ENCODE peak calls at places on chromosomes 12 and 14, in five cellular contexts. R is tibial nerve, J is H1, N is cardiac muscle cell, Q is psoas muscle. H is an unnamed sample.

GRCh38 chr14:57988445-57988844 is 122.6 kb upstream of the SLC35F4 start:
- DNase-seq in J (no peak), N (no peak), Q (no peak), R (no peak), H (no peak)

GRCh38 chr14:89221109-89221508 is 195.9 kb downstream of the FOXN3 start:
- DNase-seq in R (no peak), N (no peak), J (no peak), Q (no peak), H (no peak)

GRCh38 chr12:93626160-93626559 is 51.0 kb upstream of the CRADD start:
- DNase-seq in N (no peak), Q (no peak), J (no peak), R (no peak), H (no peak)

GRCh38 chr12:110266980-110267620 is 13.9 kb upstream of the ATP2A2 start:
- DNase-seq in R (no peak), J (no peak), Q (no peak), N (peak; percentile 64), H (no peak)

GRCh38 chr12:14554281-14555008 is 13.2 kb downstream of the PLBD1 start:
- DNase-seq in R (peak; percentile 59), Q (peak; percentile 94), J (no peak), N (peak; percentile 92), H (no peak)

GRCh38 chr14:104364830-104365229 is 214.7 kb upstream of the C14orf180 start:
- DNase-seq in J (no peak), R (no peak), N (no peak), Q (no peak), H (no peak)

GRCh38 chr14:31802838-31803237 is 241.6 kb downstream of the NUBPL start:
- DNase-seq in Q (no peak), R (no peak), N (no peak), J (no peak), H (no peak)

GRCh38 chr12:30725739-30726138 is 29.0 kb downstream of the CAPRIN2 start:
- DNase-seq in N (no peak), R (no peak), Q (no peak), J (no peak), H (no peak)

GRCh38 chr12:88111074-88111652 is 30.7 kb downstream of the CEP290 start:
- DNase-seq in N (peak; percentile 20), R (no peak), Q (no peak), J (no peak), H (no peak)

GRCh38 chr12:27530157-27530922 is 6.3 kb downstream of the PPFIBP1 start:
- DNase-seq in J (no peak), Q (no peak), N (no peak), R (no peak), H (no peak)

GRCh38 chr12:45725631-45726593 is 3.6 kb upstream of the ARID2 start:
- DNase-seq in R (no peak), Q (no peak), N (peak; percentile 45), J (no peak), H (no peak)

GRCh38 chr12:7092229-7092985 is at the start of gene C1R:
- DNase-seq in R (peak; percentile 77), J (no peak), Q (peak; percentile 89), N (peak; percentile 58), H (peak; percentile 70)

GRCh38 chr14:57657487-57657886 is 163.8 kb upstream of the CCDC198 start:
- DNase-seq in J (no peak), R (no peak), N (no peak), Q (no peak), H (no peak)

GRCh38 chr14:63725786-63726185 is 2.1 kb downstream of the SGPP1 start:
- DNase-seq in R (no peak), Q (no peak), J (no peak), N (no peak), H (no peak)

GRCh38 chr12:129190827-129191226 is 337.5 kb downstream of the GLT1D1 start:
- DNase-seq in R (no peak), N (peak; percentile 12), Q (no peak), J (peak; percentile 38), H (no peak)

GRCh38 chr12:21814814-21815213 is 40.3 kb upstream of the KCNJ8 start:
- DNase-seq in J (no peak), R (no peak), N (no peak), Q (no peak), H (no peak)

GRCh38 chr14:89660183-89660582 is 243.2 kb upstream of the FOXN3 start:
- DNase-seq in R (no peak), Q (no peak), J (no peak), N (peak; percentile 39), H (no peak)

GRCh38 chr14:32468955-32469354 is 139.9 kb downstream of the AKAP6 start:
- DNase-seq in J (no peak), N (no peak), R (no peak), Q (no peak), H (no peak)

GRCh38 chr14:66918527-66918926 is 270.7 kb upstream of the GARIN2 start:
- DNase-seq in J (no peak), N (no peak), R (no peak), Q (no peak), H (no peak)

GRCh38 chr12:96236221-96236822 is 42.1 kb downstream of the ELK3 start:
- DNase-seq in J (no peak), N (no peak), Q (peak; percentile 73), R (no peak), H (no peak)

GRCh38 chr12:57092529-57092862 is 3.6 kb downstream of the NAB2 start:
- DNase-seq in N (no peak), Q (no peak), J (no peak), R (no peak), H (no peak)

GRCh38 chr14:49849213-49849847 is 3.3 kb downstream of the NEMF start:
- DNase-seq in N (no peak), J (no peak), Q (no peak), R (no peak), H (no peak)

DNA sequence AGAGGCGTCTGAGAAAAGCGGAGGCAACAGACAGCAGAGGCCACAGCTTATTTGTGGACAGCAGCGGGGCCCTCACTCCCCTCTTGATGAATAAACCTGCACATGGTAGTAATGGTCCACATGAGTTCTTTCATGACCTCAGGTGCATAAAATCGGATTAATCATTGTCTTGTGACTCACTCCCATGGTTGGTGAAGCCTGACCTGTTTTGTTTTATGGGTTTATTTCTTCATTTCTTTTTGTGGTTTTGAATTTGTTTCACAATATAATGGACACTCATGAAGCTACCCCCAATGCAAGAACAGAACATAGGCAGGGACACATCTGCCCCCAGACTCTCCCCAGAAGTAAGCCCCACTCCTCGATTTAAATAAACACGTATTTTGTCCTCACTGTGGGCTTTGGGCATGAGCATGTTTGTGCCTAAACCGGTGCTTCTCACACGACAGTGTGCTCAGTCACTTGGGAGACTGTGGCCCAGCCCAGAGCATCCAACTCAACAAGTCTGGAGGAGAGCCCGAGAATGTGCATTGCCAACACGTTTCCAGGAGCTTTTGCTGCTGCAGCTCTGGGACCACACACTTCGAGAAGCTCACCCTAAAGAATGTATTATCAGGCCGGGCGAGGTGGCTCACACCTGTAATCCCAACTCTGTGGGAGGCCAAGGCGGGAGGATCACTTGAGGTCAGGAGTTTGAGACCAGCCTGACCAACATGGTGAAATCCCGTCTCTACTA is 116.1 kb downstream of the SCARB1 start:
- DNase-seq in N (no peak), Q (no peak), R (no peak), J (no peak), H (no peak)
- H3K27ac ChIP-seq in N (no peak overlapping the region), Q (peak overlapping the region; percentile 85), R (peak overlapping the region; percentile 86), J (no peak overlapping the region), H (no peak overlapping the region)

DNA sequence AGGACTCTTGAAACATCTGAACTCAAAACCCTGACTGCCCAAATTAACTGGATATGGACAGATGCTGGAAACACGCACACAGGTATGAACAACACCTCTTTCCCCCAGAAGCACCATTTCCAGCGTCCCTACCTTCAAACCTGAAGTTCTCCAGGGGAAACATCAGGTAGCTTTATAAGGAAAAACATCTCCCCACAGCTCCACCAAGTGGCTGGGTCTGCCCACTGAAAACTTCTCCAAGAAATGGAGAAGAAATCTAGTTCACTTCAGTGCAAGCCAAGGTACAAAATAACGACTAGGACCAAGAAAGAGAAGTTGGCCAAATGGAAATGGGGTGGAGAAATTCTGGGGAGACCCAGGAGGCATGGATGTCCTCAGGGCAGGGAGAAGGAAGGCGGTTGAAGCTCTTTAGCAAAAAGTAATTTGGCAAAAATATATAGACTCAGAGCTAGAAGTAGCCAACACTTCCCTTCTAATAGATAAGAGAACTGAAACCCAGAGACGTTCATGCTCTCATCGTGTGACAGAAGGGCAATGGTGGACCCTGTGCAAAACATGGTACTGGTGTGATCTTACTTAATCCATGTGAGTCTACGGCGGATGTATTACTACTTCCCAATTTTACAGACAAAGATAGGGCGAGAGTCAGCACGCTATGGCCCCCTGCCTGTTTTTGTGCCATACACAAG is 10.5 kb upstream of the NUAK1 start:
- DNase-seq in Q (no peak), R (no peak), N (peak; percentile 58), J (no peak), H (no peak)
- TF ChIP-seq CTCF in Q (peak; percentile 62), R (peak; percentile 54), N (peak; percentile 83), J (peak; percentile 53), H (peak; percentile 18)

GRCh38 chr12:127176804-127177203 is 1090.2 kb upstream of the TMEM132C start:
- DNase-seq in Q (no peak), N (no peak), R (no peak), J (no peak), H (no peak)
- H3K9me3 ChIP-seq in Q (peaks cover 7% of the 10 kb centered on the region), N (no peaks in the 10 kb centered on the region), R (no peaks in the 10 kb centered on the region), J (peaks cover 9% of the 10 kb centered on the region), H (peaks cover 5% of the 10 kb centered on the region)

GRCh38 chr12:131779027-131779426 is 49.2 kb upstream of the MMP17 start:
- DNase-seq in Q (no peak), N (no peak), J (no peak), R (no peak), H (no peak)

GRCh38 chr12:131775124-131775903 is 52.9 kb upstream of the MMP17 start:
- DNase-seq in N (no peak), Q (no peak), J (no peak), R (no peak), H (no peak)

GRCh38 chr12:131775904-131776889 is 52.0 kb upstream of the MMP17 start:
- DNase-seq in N (no peak), J (no peak), R (no peak), Q (no peak), H (no peak)

GRCh38 chr12:131773582-131774221 is 54.5 kb upstream of the MMP17 start:
- DNase-seq in R (no peak), N (no peak), Q (no peak), J (no peak), H (no peak)

GRCh38 chr12:131774576-131774975 is 53.6 kb upstream of the MMP17 start:
- DNase-seq in J (no peak), Q (no peak), N (no peak), R (no peak), H (no peak)
- H3K27ac ChIP-seq in J (peak overlapping the region; percentile 48), Q (no peak overlapping the region), N (peak overlapping the region; percentile 51), R (no peak overlapping the region), H (no peak overlapping the region)

GRCh38 chr14:73753043-73753886 is 39.1 kb upstream of the PNMA1 start:
- DNase-seq in J (no peak), Q (no peak), R (no peak), N (peak; percentile 31), H (no peak)
- TF ChIP-seq CTCF in J (no peak), Q (no peak), R (no peak), N (no peak), H (no peak)

GRCh38 chr14:33812181-33812580 is 138.7 kb downstream of the EGLN3 start:
- DNase-seq in N (no peak), J (no peak), R (no peak), Q (no peak), H (no peak)
- H3K9me3 ChIP-seq in N (no peaks in the 10 kb centered on the region), J (no peaks in the 10 kb centered on the region), R (no peaks in the 10 kb centered on the region), Q (no peaks in the 10 kb centered on the region), H (no peaks in the 10 kb centered on the region)

GRCh38 chr12:116431677-116432300 is 127.4 kb upstream of the MAP1LC3B2 start:
- DNase-seq in N (no peak), J (no peak), R (no peak), Q (no peak), H (no peak)
- H3K27ac ChIP-seq in N (no peak overlapping the region), J (no peak overlapping the region), R (no peak overlapping the region), Q (no peak overlapping the region), H (no peak overlapping the region)